ENCODE peak calls at places on chromosomes 6 and 20, in five cellular contexts. One of them, this sample, is unnamed.

GRCh38 chr20:44080646-44081267 is 106.2 kb downstream of the JPH2 start:
- DNase-seq in suprapubic skin: no peak
- DNase-seq in activated naive CD8-positive, alpha-beta T cell treated with anti-CD3 and anti-CD28 coated beads, Interleukin-2, amount 10 ng/mL, durations not matched to agents 7 days and 5 days: peak
- DNase-seq in LHCN-M2: peak
- DNase-seq in cardiac septum: peak
- DNase-seq in this sample: no peak

GRCh38 chr20:33791959-33792597 is 19.1 kb upstream of the CHMP4B start:
- DNase-seq in suprapubic skin: peak
- DNase-seq in LHCN-M2: peak
- DNase-seq in activated naive CD8-positive, alpha-beta T cell treated with anti-CD3 and anti-CD28 coated beads, Interleukin-2, amount 10 ng/mL, durations not matched to agents 7 days and 5 days: peak
- DNase-seq in cardiac septum: peak
- DNase-seq in this sample: peak

GRCh38 chr6:132513821-132514545 is 1.1 kb upstream of the STX7 start:
- DNase-seq in suprapubic skin: no peak
- DNase-seq in LHCN-M2: no peak
- DNase-seq in cardiac septum: no peak
- DNase-seq in activated naive CD8-positive, alpha-beta T cell treated with anti-CD3 and anti-CD28 coated beads, Interleukin-2, amount 10 ng/mL, durations not matched to agents 7 days and 5 days: no peak
- DNase-seq in this sample: no peak

GRCh38 chr6:146850238-146850896 is 251.6 kb downstream of the ADGB start:
- DNase-seq in cardiac septum: no peak
- DNase-seq in activated naive CD8-positive, alpha-beta T cell treated with anti-CD3 and anti-CD28 coated beads, Interleukin-2, amount 10 ng/mL, durations not matched to agents 7 days and 5 days: no peak
- DNase-seq in LHCN-M2: peak
- DNase-seq in suprapubic skin: no peak
- DNase-seq in this sample: no peak

GRCh38 chr6:14882394-14883073 is 363.3 kb upstream of the JARID2 start:
- DNase-seq in cardiac septum: no peak
- DNase-seq in suprapubic skin: no peak
- DNase-seq in LHCN-M2: peak
- DNase-seq in activated naive CD8-positive, alpha-beta T cell treated with anti-CD3 and anti-CD28 coated beads, Interleukin-2, amount 10 ng/mL, durations not matched to agents 7 days and 5 days: no peak
- DNase-seq in this sample: no peak

GRCh38 chr20:25315418-25316210 is 67.7 kb downstream of the PYGB start:
- DNase-seq in activated naive CD8-positive, alpha-beta T cell treated with anti-CD3 and anti-CD28 coated beads, Interleukin-2, amount 10 ng/mL, durations not matched to agents 7 days and 5 days: no peak
- DNase-seq in cardiac septum: no peak
- DNase-seq in suprapubic skin: peak
- DNase-seq in LHCN-M2: peak
- DNase-seq in this sample: no peak

GRCh38 chr20:4099905-4100675 is 84.7 kb upstream of the RNF24 start:
- DNase-seq in LHCN-M2: peak
- DNase-seq in suprapubic skin: no peak
- DNase-seq in cardiac septum: no peak
- DNase-seq in activated naive CD8-positive, alpha-beta T cell treated with anti-CD3 and anti-CD28 coated beads, Interleukin-2, amount 10 ng/mL, durations not matched to agents 7 days and 5 days: no peak
- DNase-seq in this sample: no peak

GRCh38 chr6:42294759-42295158 is 77.1 kb upstream of the MRPS10 start:
- DNase-seq in activated naive CD8-positive, alpha-beta T cell treated with anti-CD3 and anti-CD28 coated beads, Interleukin-2, amount 10 ng/mL, durations not matched to agents 7 days and 5 days: no peak
- DNase-seq in suprapubic skin: no peak
- DNase-seq in LHCN-M2: peak
- DNase-seq in cardiac septum: no peak
- DNase-seq in this sample: no peak

GRCh38 chr6:121896363-121896762 is 460.9 kb downstream of the GJA1 start:
- DNase-seq in suprapubic skin: no peak
- DNase-seq in cardiac septum: no peak
- DNase-seq in activated naive CD8-positive, alpha-beta T cell treated with anti-CD3 and anti-CD28 coated beads, Interleukin-2, amount 10 ng/mL, durations not matched to agents 7 days and 5 days: no peak
- DNase-seq in LHCN-M2: no peak
- DNase-seq in this sample: no peak

GRCh38 chr6:75843401-75843800 is 94.4 kb downstream of the MYO6 start:
- DNase-seq in suprapubic skin: no peak
- DNase-seq in activated naive CD8-positive, alpha-beta T cell treated with anti-CD3 and anti-CD28 coated beads, Interleukin-2, amount 10 ng/mL, durations not matched to agents 7 days and 5 days: no peak
- DNase-seq in LHCN-M2: no peak
- DNase-seq in cardiac septum: no peak
- DNase-seq in this sample: no peak

GRCh38 chr20:23050847-23051627 is 1.6 kb upstream of the THBD start:
- DNase-seq in suprapubic skin: peak
- DNase-seq in LHCN-M2: peak
- DNase-seq in cardiac septum: peak
- DNase-seq in activated naive CD8-positive, alpha-beta T cell treated with anti-CD3 and anti-CD28 coated beads, Interleukin-2, amount 10 ng/mL, durations not matched to agents 7 days and 5 days: peak
- DNase-seq in this sample: peak

GRCh38 chr6:107064579-107065065 is 36.6 kb downstream of the MTRES1 start:
- DNase-seq in cardiac septum: no peak
- DNase-seq in activated naive CD8-positive, alpha-beta T cell treated with anti-CD3 and anti-CD28 coated beads, Interleukin-2, amount 10 ng/mL, durations not matched to agents 7 days and 5 days: no peak
- DNase-seq in suprapubic skin: no peak
- DNase-seq in LHCN-M2: peak
- DNase-seq in this sample: no peak

GRCh38 chr20:43416591-43417228 is 41.0 kb upstream of the SRSF6 start:
- DNase-seq in cardiac septum: no peak
- DNase-seq in LHCN-M2: no peak
- DNase-seq in suprapubic skin: no peak
- DNase-seq in activated naive CD8-positive, alpha-beta T cell treated with anti-CD3 and anti-CD28 coated beads, Interleukin-2, amount 10 ng/mL, durations not matched to agents 7 days and 5 days: no peak
- DNase-seq in this sample: no peak

GRCh38 chr6:164859791-164860190 is 449.6 kb downstream of the C6orf118 start:
- DNase-seq in suprapubic skin: no peak
- DNase-seq in LHCN-M2: no peak
- DNase-seq in activated naive CD8-positive, alpha-beta T cell treated with anti-CD3 and anti-CD28 coated beads, Interleukin-2, amount 10 ng/mL, durations not matched to agents 7 days and 5 days: no peak
- DNase-seq in cardiac septum: no peak
- DNase-seq in this sample: no peak

GRCh38 chr20:2150660-2151059 is 49.0 kb downstream of the STK35 start:
- DNase-seq in LHCN-M2: no peak
- DNase-seq in activated naive CD8-positive, alpha-beta T cell treated with anti-CD3 and anti-CD28 coated beads, Interleukin-2, amount 10 ng/mL, durations not matched to agents 7 days and 5 days: no peak
- DNase-seq in suprapubic skin: no peak
- DNase-seq in cardiac septum: no peak
- DNase-seq in this sample: no peak

GRCh38 chr6:160767019-160767646 is 65.1 kb downstream of the PLG start:
- DNase-seq in LHCN-M2: no peak
- DNase-seq in activated naive CD8-positive, alpha-beta T cell treated with anti-CD3 and anti-CD28 coated beads, Interleukin-2, amount 10 ng/mL, durations not matched to agents 7 days and 5 days: peak
- DNase-seq in suprapubic skin: peak
- DNase-seq in cardiac septum: no peak
- DNase-seq in this sample: peak

GRCh38 chr20:51456511-51457280 is 85.8 kb downstream of the NFATC2 start:
- DNase-seq in LHCN-M2: peak
- DNase-seq in activated naive CD8-positive, alpha-beta T cell treated with anti-CD3 and anti-CD28 coated beads, Interleukin-2, amount 10 ng/mL, durations not matched to agents 7 days and 5 days: no peak
- DNase-seq in cardiac septum: peak
- DNase-seq in suprapubic skin: peak
- DNase-seq in this sample: no peak

GRCh38 chr6:4573958-4574481 is 202.2 kb upstream of the CDYL start:
- DNase-seq in suprapubic skin: no peak
- DNase-seq in LHCN-M2: no peak
- DNase-seq in cardiac septum: peak
- DNase-seq in activated naive CD8-positive, alpha-beta T cell treated with anti-CD3 and anti-CD28 coated beads, Interleukin-2, amount 10 ng/mL, durations not matched to agents 7 days and 5 days: no peak
- DNase-seq in this sample: no peak

GRCh38 chr6:1832358-1832757 is 222.6 kb downstream of the FOXC1 start:
- DNase-seq in LHCN-M2: no peak
- DNase-seq in cardiac septum: no peak
- DNase-seq in suprapubic skin: no peak
- DNase-seq in activated naive CD8-positive, alpha-beta T cell treated with anti-CD3 and anti-CD28 coated beads, Interleukin-2, amount 10 ng/mL, durations not matched to agents 7 days and 5 days: no peak
- DNase-seq in this sample: no peak

GRCh38 chr20:20085812-20086211 is 33.5 kb downstream of the CFAP61 start:
- DNase-seq in cardiac septum: no peak
- DNase-seq in suprapubic skin: peak
- DNase-seq in activated naive CD8-positive, alpha-beta T cell treated with anti-CD3 and anti-CD28 coated beads, Interleukin-2, amount 10 ng/mL, durations not matched to agents 7 days and 5 days: no peak
- DNase-seq in LHCN-M2: no peak
- DNase-seq in this sample: no peak

GRCh38 chr6:148934534-148934933 is 187.7 kb downstream of the UST start:
- DNase-seq in LHCN-M2: peak
- DNase-seq in activated naive CD8-positive, alpha-beta T cell treated with anti-CD3 and anti-CD28 coated beads, Interleukin-2, amount 10 ng/mL, durations not matched to agents 7 days and 5 days: no peak
- DNase-seq in cardiac septum: no peak
- DNase-seq in suprapubic skin: no peak
- DNase-seq in this sample: no peak

GRCh38 chr6:2563635-2564034 is 187.1 kb downstream of the MYLK4 start:
- DNase-seq in suprapubic skin: no peak
- DNase-seq in cardiac septum: no peak
- DNase-seq in activated naive CD8-positive, alpha-beta T cell treated with anti-CD3 and anti-CD28 coated beads, Interleukin-2, amount 10 ng/mL, durations not matched to agents 7 days and 5 days: no peak
- DNase-seq in LHCN-M2: peak
- DNase-seq in this sample: no peak

GRCh38 chr20:16246870-16247269 is 326.4 kb downstream of the KIF16B start:
- DNase-seq in activated naive CD8-positive, alpha-beta T cell treated with anti-CD3 and anti-CD28 coated beads, Interleukin-2, amount 10 ng/mL, durations not matched to agents 7 days and 5 days: no peak
- DNase-seq in cardiac septum: no peak
- DNase-seq in suprapubic skin: no peak
- DNase-seq in LHCN-M2: no peak
- DNase-seq in this sample: no peak

GRCh38 chr6:152129606-152130249 is 322.2 kb downstream of the ESR1 start:
- DNase-seq in suprapubic skin: peak
- DNase-seq in LHCN-M2: no peak
- DNase-seq in cardiac septum: no peak
- DNase-seq in activated naive CD8-positive, alpha-beta T cell treated with anti-CD3 and anti-CD28 coated beads, Interleukin-2, amount 10 ng/mL, durations not matched to agents 7 days and 5 days: no peak
- DNase-seq in this sample: no peak

GRCh38 chr20:3672864-3673550 is 8.8 kb downstream of the ADAM33 start:
- DNase-seq in activated naive CD8-positive, alpha-beta T cell treated with anti-CD3 and anti-CD28 coated beads, Interleukin-2, amount 10 ng/mL, durations not matched to agents 7 days and 5 days: no peak
- DNase-seq in LHCN-M2: no peak
- DNase-seq in cardiac septum: no peak
- DNase-seq in suprapubic skin: no peak
- DNase-seq in this sample: no peak

GRCh38 chr20:9609892-9610502 is 95.6 kb downstream of the LAMP5 start:
- DNase-seq in suprapubic skin: no peak
- DNase-seq in LHCN-M2: peak
- DNase-seq in cardiac septum: no peak
- DNase-seq in activated naive CD8-positive, alpha-beta T cell treated with anti-CD3 and anti-CD28 coated beads, Interleukin-2, amount 10 ng/mL, durations not matched to agents 7 days and 5 days: no peak
- DNase-seq in this sample: no peak